ENCODE peak calls at places on chromosome 20, in ten cellular contexts. N is psoas muscle; J is A172; Z is activated T-cell treated with anti-CD3 and anti-CD28 coated beads, Interleukin-2, amount 50 U/mL, for 48 hours; E is memory B cell; L is SW 1271; F is T-helper 1 cell; M is aorta; K is activated CD4-positive, alpha-beta T cell treated with anti-CD3 and anti-CD28 coated beads, Interleukin-2, amount 50 U/mL, for 24 hours; B is stimulated activated CD4-positive, alpha-beta T cell treated with anti-CD3 and anti-CD28 coated beads, Interleukin-4, amount 100 ng/mL, for 24 hours. S is an unnamed sample.

GRCh38 chr20:6828794-6829423 is 61.4 kb downstream of the BMP2 start:
- DNase-seq in N (peak), J (peak), Z (peak), E (peak), L (peak), F (no peak), M (peak), K (peak), B (peak), S (peak)

GRCh38 chr20:34891166-34892062 is 15.0 kb downstream of the ACSS2 start:
- DNase-seq in N (no peak), J (peak), Z (no peak), E (no peak), L (peak), F (no peak), M (no peak), K (peak), B (peak), S (no peak)

GRCh38 chr20:653110-653589 is at the start of gene SRXN1:
- DNase-seq in N (peak), J (peak), Z (peak), E (peak), L (peak), F (peak), M (peak), K (peak), B (peak), S (peak)

GRCh38 chr20:42190084-42190483 is 571.9 kb upstream of the CHD6 start:
- DNase-seq in N (no peak), J (no peak), Z (no peak), E (no peak), L (no peak), F (no peak), M (no peak), K (no peak), B (no peak), S (no peak)

GRCh38 chr20:10985536-10985935 is 311.7 kb upstream of the JAG1 start:
- DNase-seq in N (no peak), J (peak), Z (no peak), E (no peak), L (no peak), F (no peak), M (no peak), K (no peak), B (no peak), S (no peak)

GRCh38 chr20:44079968-44080560 is 106.9 kb downstream of the JPH2 start:
- DNase-seq in N (no peak), J (peak), Z (no peak), E (no peak), L (no peak), F (no peak), M (no peak), K (no peak), B (no peak), S (no peak)

GRCh38 chr20:17525650-17526049 is 5.5 kb downstream of the BFSP1 start:
- DNase-seq in N (no peak), J (peak), Z (no peak), E (no peak), L (no peak), F (no peak), M (no peak), K (no peak), B (peak), S (no peak)

GRCh38 chr20:59663513-59663890 is 59.2 kb downstream of the PHACTR3 start:
- DNase-seq in N (no peak), J (no peak), Z (no peak), E (no peak), L (no peak), F (no peak), M (no peak), K (no peak), B (no peak), S (no peak)

GRCh38 chr20:23530937-23531567 is 37.2 kb downstream of the CST9L start:
- DNase-seq in N (no peak), J (no peak), Z (no peak), E (no peak), L (no peak), F (no peak), M (no peak), K (no peak), B (no peak), S (no peak)

GRCh38 chr20:45101333-45101850 is 465 bp upstream of the KCNS1 start:
- DNase-seq in N (no peak), J (no peak), Z (no peak), E (no peak), L (no peak), F (no peak), M (no peak), K (no peak), B (no peak), S (no peak)

GRCh38 chr20:50919567-50919966 is 11.7 kb downstream of the ADNP start:
- DNase-seq in N (peak), J (peak), Z (no peak), E (no peak), L (no peak), F (no peak), M (peak), K (no peak), B (no peak), S (no peak)

GRCh38 chr20:63345328-63346100 is 15.6 kb downstream of the CHRNA4 start:
- DNase-seq in N (no peak), J (no peak), Z (no peak), E (no peak), L (no peak), F (no peak), M (no peak), K (no peak), B (no peak), S (no peak)

GRCh38 chr20:53126185-53126584 is 154.0 kb downstream of the TSHZ2 start:
- DNase-seq in N (no peak), J (no peak), Z (no peak), E (no peak), L (no peak), F (no peak), M (no peak), K (no peak), B (no peak), S (no peak)

GRCh38 chr20:23583526-23583925 is 15.2 kb upstream of the CST9L start:
- DNase-seq in N (no peak), J (no peak), Z (no peak), E (no peak), L (peak), F (no peak), M (no peak), K (no peak), B (no peak), S (no peak)

GRCh38 chr20:34798871-34799270 is 26.6 kb downstream of the NCOA6 start:
- DNase-seq in N (no peak), J (no peak), Z (no peak), E (no peak), L (no peak), F (no peak), M (no peak), K (no peak), B (no peak), S (no peak)

GRCh38 chr20:38152175-38153010 is 12.7 kb downstream of the TGM2 start:
- DNase-seq in N (peak), J (peak), Z (peak), E (no peak), L (peak), F (no peak), M (peak), K (no peak), B (no peak), S (peak)

GRCh38 chr20:33209789-33210188 is 7.4 kb upstream of the BPIFA3 start:
- DNase-seq in N (peak), J (peak), Z (peak), E (peak), L (no peak), F (no peak), M (peak), K (peak), B (peak), S (peak)

GRCh38 chr20:50224553-50225255 is 34.1 kb downstream of the CEBPB start:
- DNase-seq in N (peak), J (peak), Z (no peak), E (no peak), L (no peak), F (no peak), M (peak), K (no peak), B (no peak), S (no peak)

GRCh38 chr20:1894471-1894950 is 696 bp upstream of the SIRPA start:
- DNase-seq in N (peak), J (no peak), Z (peak), E (peak), L (peak), F (no peak), M (peak), K (no peak), B (no peak), S (peak)

GRCh38 chr20:45991616-45992015 is 17.1 kb upstream of the MMP9 start:
- DNase-seq in N (no peak), J (no peak), Z (no peak), E (no peak), L (no peak), F (no peak), M (peak), K (no peak), B (no peak), S (no peak)

GRCh38 chr20:8215516-8215915 is 83.5 kb downstream of the PLCB1 start:
- DNase-seq in N (no peak), J (no peak), Z (no peak), E (no peak), L (no peak), F (no peak), M (no peak), K (no peak), B (no peak), S (no peak)

GRCh38 chr20:50710492-50711063 is 19.2 kb upstream of the RIPOR3 start:
- DNase-seq in N (no peak), J (no peak), Z (no peak), E (no peak), L (no peak), F (no peak), M (no peak), K (no peak), B (no peak), S (no peak)

GRCh38 chr20:36519012-36519719 is 22.2 kb upstream of the MYL9 start:
- DNase-seq in N (no peak), J (no peak), Z (peak), E (no peak), L (no peak), F (no peak), M (no peak), K (no peak), B (no peak), S (no peak)

GRCh38 chr20:61754976-61755778 is 310.5 kb downstream of the TAF4 start:
- DNase-seq in N (peak), J (no peak), Z (no peak), E (no peak), L (no peak), F (no peak), M (no peak), K (no peak), B (no peak), S (no peak)

GRCh38 chr20:5949943-5950270 is 426 bp downstream of the TRMT6 start:
- DNase-seq in N (no peak), J (no peak), Z (no peak), E (no peak), L (no peak), F (no peak), M (no peak), K (no peak), B (no peak), S (no peak)

GRCh38 chr20:37231970-37232620 is 29.5 kb downstream of the GHRH start:
- DNase-seq in N (no peak), J (no peak), Z (no peak), E (no peak), L (no peak), F (no peak), M (no peak), K (no peak), B (no peak), S (no peak)

GRCh38 chr20:46070215-46070910 is 19.4 kb downstream of the NCOA5 start:
- DNase-seq in N (no peak), J (peak), Z (no peak), E (no peak), L (no peak), F (no peak), M (no peak), K (no peak), B (no peak), S (no peak)

GRCh38 chr20:57657537-57658446 is 37.6 kb upstream of the ZBP1 start:
- DNase-seq in N (peak), J (peak), Z (peak), E (peak), L (no peak), F (peak), M (peak), K (no peak), B (peak), S (peak)

GRCh38 chr20:20371681-20372080 is 3.8 kb downstream of the INSM1 start:
- DNase-seq in N (no peak), J (no peak), Z (no peak), E (no peak), L (no peak), F (no peak), M (no peak), K (no peak), B (no peak), S (no peak)

GRCh38 chr20:60977896-60978295 is 274.2 kb upstream of the CDH4 start:
- DNase-seq in N (no peak), J (no peak), Z (no peak), E (no peak), L (no peak), F (no peak), M (no peak), K (no peak), B (no peak), S (no peak)

GRCh38 chr20:10513931-10514575 is 78.9 kb downstream of the SLX4IP start:
- DNase-seq in N (no peak), J (no peak), Z (no peak), E (no peak), L (no peak), F (no peak), M (no peak), K (no peak), B (no peak), S (no peak)

GRCh38 chr20:16064991-16065707 is 508.1 kb downstream of the KIF16B start:
- DNase-seq in N (no peak), J (no peak), Z (no peak), E (no peak), L (no peak), F (no peak), M (no peak), K (no peak), B (no peak), S (no peak)